ENCODE peak calls at places on chromosomes 7 and 10, in ten cellular contexts. M, Y, E, B, F, L, X, Q, U and Z are unnamed samples.

GRCh38 chr7:36966039-36966438 is 241.7 kb upstream of the AOAH start:
- DNase-seq in M (peak; percentile 27), Y (no peak), E (no peak), B (no peak), F (no peak), L (no peak), X (no peak), Q (no peak), U (no peak), Z (no peak)

GRCh38 chr10:71868192-71868697 is 17.2 kb upstream of the PSAP start:
- DNase-seq in M (peak; percentile 88), Y (no peak), E (no peak), B (peak; percentile 70), F (no peak), L (peak; percentile 78), X (peak; percentile 73), Q (peak; percentile 80), U (peak; percentile 48), Z (peak; percentile 75)

GRCh38 chr7:29019896-29020295 is 61.8 kb upstream of the TRIL start:
- DNase-seq in M (no peak), Y (no peak), E (no peak), B (no peak), F (no peak), L (no peak), X (no peak), Q (no peak), U (no peak), Z (no peak)

GRCh38 chr10:100687143-100687953 is 58.0 kb upstream of the PAX2 start:
- DNase-seq in M (no peak), Y (no peak), E (peak; percentile 17), B (no peak), F (no peak), L (no peak), X (no peak), Q (no peak), U (no peak), Z (no peak)

GRCh38 chr10:85603167-85603940 is 763.2 kb downstream of the GRID1 start:
- DNase-seq in M (no peak), Y (no peak), E (no peak), B (no peak), F (no peak), L (no peak), X (peak; percentile 28), Q (no peak), U (peak; percentile 28), Z (no peak)

GRCh38 chr7:43193905-43194304 is 81.5 kb downstream of the HECW1 start:
- DNase-seq in M (no peak), Y (no peak), E (no peak), B (no peak), F (no peak), L (no peak), X (no peak), Q (no peak), U (no peak), Z (no peak)

GRCh38 chr7:120170849-120171248 is 102.1 kb upstream of the KCND2 start:
- DNase-seq in M (peak; percentile 35), Y (no peak), E (no peak), B (peak; percentile 15), F (no peak), L (no peak), X (no peak), Q (peak; percentile 28), U (no peak), Z (no peak)

GRCh38 chr10:78934994-78935602 is 133.7 kb upstream of the ZMIZ1 start:
- DNase-seq in M (no peak), Y (no peak), E (no peak), B (no peak), F (no peak), L (no peak), X (no peak), Q (no peak), U (no peak), Z (no peak)

GRCh38 chr10:45377858-45378257 is 3.8 kb downstream of the ALOX5 start:
- DNase-seq in M (no peak), Y (no peak), E (no peak), B (no peak), F (no peak), L (no peak), X (no peak), Q (no peak), U (no peak), Z (no peak)

GRCh38 chr7:150307129-150307528 is 16.0 kb upstream of the LRRC61 start:
- DNase-seq in M (no peak), Y (no peak), E (no peak), B (no peak), F (no peak), L (no peak), X (no peak), Q (no peak), U (no peak), Z (no peak)

GRCh38 chr10:97182327-97182990 is 3.3 kb downstream of the SLIT1 start:
- DNase-seq in M (no peak), Y (no peak), E (no peak), B (no peak), F (no peak), L (peak; percentile 30), X (no peak), Q (no peak), U (no peak), Z (no peak)

GRCh38 chr10:71608863-71609768 is 110.5 kb downstream of the C10orf105 start:
- DNase-seq in M (peak; percentile 35), Y (peak; percentile 80), E (peak; percentile 78), B (peak; percentile 47), F (peak; percentile 88), L (peak; percentile 87), X (peak; percentile 81), Q (peak; percentile 66), U (peak; percentile 88), Z (peak; percentile 86)

GRCh38 chr10:122163182-122164027 is 107.7 kb upstream of the BTBD16 start:
- DNase-seq in M (peak; percentile 55), Y (no peak), E (peak; percentile 17), B (peak; percentile 52), F (no peak), L (peak; percentile 64), X (no peak), Q (no peak), U (peak; percentile 75), Z (no peak)
- H3K4me3 ChIP-seq in M (peak overlapping the region; percentile 50), Y (peak overlapping the region; percentile 44), E (peak overlapping the region; percentile 36), B (peak overlapping the region; percentile 47), F (peak overlapping the region; percentile 38), L (peak overlapping the region; percentile 30), X (peak overlapping the region; percentile 7), Q (peak overlapping the region; percentile 60), U (peak overlapping the region; percentile 40), Z (peak overlapping the region; percentile 47)

GRCh38 chr7:139583826-139584553 is 60.5 kb downstream of the CLEC2L start:
- DNase-seq in M (no peak), Y (peak; percentile 15), E (no peak), B (no peak), F (peak; percentile 4), L (no peak), X (peak; percentile 18), Q (no peak), U (no peak), Z (no peak)
- H3K36me3 ChIP-seq in M (peaks cover 21% of the 10 kb centered on the region), Y (peaks cover 100% of the 10 kb centered on the region), E (no peaks in the 10 kb centered on the region), B (peaks cover 80% of the 10 kb centered on the region), F (no peaks in the 10 kb centered on the region), L (peaks cover 72% of the 10 kb centered on the region), X (peaks cover 82% of the 10 kb centered on the region), Q (peaks cover 76% of the 10 kb centered on the region), U (peaks cover 3% of the 10 kb centered on the region), Z (peaks cover 85% of the 10 kb centered on the region)

GRCh38 chr10:48252354-48252650 is 22.2 kb downstream of the FRMPD2 start:
- DNase-seq in M (no peak), Y (no peak), E (peak; percentile 66), B (no peak), F (no peak), L (no peak), X (no peak), Q (no peak), U (no peak), Z (no peak)

GRCh38 chr10:48251152-48251524 is 23.4 kb downstream of the FRMPD2 start:
- DNase-seq in M (no peak), Y (peak; percentile 43), E (peak; percentile 41), B (no peak), F (no peak), L (no peak), X (peak; percentile 56), Q (no peak), U (no peak), Z (no peak)

GRCh38 chr10:48249763-48250351 is 24.6 kb downstream of the FRMPD2 start:
- DNase-seq in M (no peak), Y (no peak), E (no peak), B (no peak), F (no peak), L (no peak), X (peak; percentile 53), Q (no peak), U (no peak), Z (no peak)

GRCh38 chr10:48253970-48254657 is 20.4 kb downstream of the FRMPD2 start:
- DNase-seq in M (peak; percentile 90), Y (no peak), E (peak; percentile 72), B (no peak), F (no peak), L (no peak), X (peak; percentile 55), Q (peak; percentile 80), U (no peak), Z (no peak)

DNA sequence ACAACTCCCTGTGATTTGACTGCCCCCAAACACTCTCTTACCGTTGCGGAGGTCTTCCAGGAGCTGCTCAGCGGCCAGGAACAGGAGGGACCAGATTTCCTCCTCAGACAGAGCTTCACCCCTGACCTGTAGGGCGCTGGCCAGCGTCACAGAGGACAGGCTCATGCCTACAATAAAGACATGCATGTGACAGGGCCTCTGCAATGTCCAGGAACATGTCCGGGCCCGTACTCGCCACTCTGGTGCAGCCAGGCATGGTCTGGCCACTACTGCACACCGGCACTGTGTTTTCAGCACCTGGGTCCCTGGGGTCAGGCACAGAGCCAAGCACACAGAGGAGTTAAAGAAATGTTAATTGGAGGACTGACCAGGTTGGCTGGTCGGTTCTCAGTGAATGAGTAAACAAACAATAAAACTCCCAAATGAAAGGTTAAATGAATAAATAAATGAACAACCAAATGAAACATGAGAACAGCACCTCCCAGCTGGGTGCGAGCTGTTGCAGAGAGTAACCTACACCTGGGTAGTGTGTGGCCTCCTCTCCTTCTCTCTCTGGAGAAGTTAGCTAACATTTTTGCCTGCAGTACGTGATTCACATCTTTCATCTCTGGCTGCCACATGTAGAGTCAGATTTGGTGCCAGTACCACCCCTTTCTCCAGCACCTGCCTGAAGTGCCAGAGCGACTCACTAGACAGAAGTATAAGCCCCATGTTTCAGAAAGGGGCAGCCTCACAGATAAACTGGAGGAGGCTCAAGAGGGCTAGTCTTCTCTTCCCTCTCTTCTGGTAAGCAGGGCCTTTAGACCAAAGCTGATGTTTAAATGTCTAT is 22.8 kb downstream of the FRMPD2 start:
- DNase-seq in M (no peak), Y (peak; percentile 56), E (no peak), B (no peak), F (no peak), L (no peak), X (peak; percentile 57), Q (no peak), U (no peak), Z (no peak)
- TF ChIP-seq CTCF in M (no peak), Y (no peak), E (no peak), B (no peak), F (no peak), L (no peak), X (no peak), Q (no peak), U (no peak), Z (no peak)

DNA sequence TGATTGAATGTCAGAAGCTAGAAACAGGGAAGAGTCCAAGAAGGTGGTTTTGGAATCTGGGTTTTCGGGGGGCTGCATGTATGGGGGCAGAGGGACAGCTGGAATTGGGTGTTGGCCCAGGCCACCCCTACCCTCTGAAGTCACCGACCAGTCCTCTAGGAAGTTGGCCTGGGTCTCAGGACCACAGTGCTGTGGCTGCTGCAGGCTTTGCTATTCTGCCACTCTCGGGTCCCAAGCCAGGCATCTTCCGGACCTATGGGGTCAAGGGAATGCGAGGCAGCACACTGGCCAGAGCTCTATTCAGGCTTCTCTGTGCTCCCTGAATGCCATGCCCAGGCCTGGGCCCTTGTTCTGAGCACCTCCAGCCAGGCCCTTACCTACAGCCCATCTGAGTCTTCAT is 13.2 kb downstream of the FGF8 start:
- DNase-seq in M (no peak), Y (no peak), E (no peak), B (no peak), F (no peak), L (peak; percentile 46), X (no peak), Q (no peak), U (no peak), Z (no peak)
- H3K4me3 ChIP-seq in M (no peak overlapping the region), Y (no peak overlapping the region), E (no peak overlapping the region), B (no peak overlapping the region), F (no peak overlapping the region), L (no peak overlapping the region), X (no peak overlapping the region), Q (no peak overlapping the region), U (no peak overlapping the region), Z (no peak overlapping the region)